ENCODE peak calls at places on chromosomes 2 and 18, in ten cellular contexts. I is GM12865, J is cardiac fibroblast, O is HFFc6, P is heart left ventricle, H is uterus, G is OCI-LY7, Z is K562, E is GM13977, C is type B pancreatic cell. A is an unnamed sample.

GRCh38 chr2:42337356-42337820 is 23.6 kb downstream of the COX7A2L start:
- DNase-seq in J (no peak), C (no peak), E (no peak), G (peak), H (no peak), P (no peak), I (no peak), Z (no peak), O (no peak), A (no peak)

GRCh38 chr2:190910341-190911136 is 29.9 kb downstream of the GLS start:
- DNase-seq in I (no peak), P (no peak), E (no peak), J (peak), H (no peak), Z (no peak), O (no peak), C (no peak), G (no peak), A (no peak)

GRCh38 chr2:159902722-159903121 is 104.7 kb upstream of the CD302 start:
- DNase-seq in Z (no peak), G (no peak), J (no peak), I (no peak), E (no peak), P (no peak), C (no peak), H (no peak), O (no peak), A (no peak)

GRCh38 chr2:215712219-215712849 is 276.5 kb upstream of the FN1 start:
- DNase-seq in H (no peak), Z (no peak), G (no peak), J (peak), I (no peak), C (no peak), E (no peak), O (no peak), P (no peak), A (no peak)

GRCh38 chr2:62972601-62973000 is 78.0 kb upstream of the OTX1 start:
- DNase-seq in P (no peak), C (no peak), J (no peak), H (no peak), E (no peak), G (no peak), Z (no peak), I (no peak), O (no peak), A (no peak)

GRCh38 chr2:70964596-70965386 is 13.6 kb upstream of the ANKRD53 start:
- DNase-seq in Z (peak), I (peak), J (peak), C (peak), H (peak), P (peak), O (peak), E (peak), G (peak), A (peak)

GRCh38 chr2:228086561-228086960 is 94.9 kb downstream of the SPHKAP start:
- DNase-seq in J (no peak), C (no peak), E (no peak), G (no peak), P (no peak), O (no peak), Z (no peak), I (no peak), H (no peak), A (no peak)

GRCh38 chr2:150803689-150804398 is 316.4 kb upstream of the RND3 start:
- DNase-seq in P (no peak), H (no peak), O (no peak), G (no peak), Z (no peak), J (no peak), I (no peak), E (no peak), C (no peak), A (no peak)

GRCh38 chr2:443754-444153 is 155.9 kb upstream of the ALKAL2 start:
- DNase-seq in I (no peak), P (no peak), H (no peak), E (no peak), O (no peak), Z (no peak), G (no peak), C (no peak), J (no peak), A (no peak)

GRCh38 chr2:75561566-75562512 is 1.1 kb upstream of the EVA1A start:
- DNase-seq in P (no peak), C (no peak), H (no peak), J (peak), Z (no peak), G (no peak), E (peak), I (no peak), O (peak), A (no peak)

GRCh38 chr2:204897561-204897960 is 352.3 kb downstream of the PARD3B start:
- DNase-seq in O (no peak), H (no peak), I (no peak), J (no peak), Z (no peak), E (no peak), P (no peak), G (no peak), C (no peak), A (no peak)

GRCh38 chr18:56565059-56565458 is 73.3 kb downstream of the TXNL1 start:
- DNase-seq in G (no peak), O (no peak), J (no peak), C (no peak), E (no peak), H (no peak), I (no peak), P (no peak), Z (no peak), A (no peak)

GRCh38 chr2:217868265-217868892 is 134.4 kb downstream of the TNS1 start:
- DNase-seq in P (no peak), J (no peak), Z (no peak), I (no peak), O (no peak), E (no peak), C (no peak), G (no peak), H (no peak), A (no peak)

GRCh38 chr2:201971516-201972228 is 62.0 kb upstream of the FZD7 start:
- DNase-seq in I (no peak), P (peak), O (no peak), C (no peak), Z (no peak), H (no peak), E (no peak), J (no peak), G (no peak), A (no peak)

GRCh38 chr2:25386662-25387478 is 45.1 kb upstream of the DNMT3A start:
- DNase-seq in I (no peak), C (no peak), G (no peak), P (no peak), Z (no peak), O (no peak), H (no peak), J (no peak), E (no peak), A (no peak)

GRCh38 chr2:208820289-208820688 is 413.7 kb downstream of the PTH2R start:
- DNase-seq in H (no peak), E (peak), C (no peak), G (peak), P (no peak), I (peak), Z (no peak), J (no peak), O (no peak), A (no peak)

GRCh38 chr18:75363446-75364225 is 63.9 kb downstream of the SMIM21 start:
- DNase-seq in Z (no peak), G (no peak), E (no peak), H (no peak), O (no peak), J (no peak), P (no peak), I (no peak), C (no peak), A (no peak)

GRCh38 chr2:226136739-226137138 is 662.9 kb downstream of the IRS1 start:
- DNase-seq in E (no peak), H (no peak), I (peak), P (no peak), O (no peak), G (no peak), C (no peak), Z (no peak), J (no peak), A (no peak)

GRCh38 chr2:168738057-168738456 is 64.4 kb upstream of the NOSTRIN start:
- DNase-seq in G (no peak), P (no peak), J (no peak), Z (no peak), C (no peak), O (no peak), E (no peak), H (no peak), I (no peak), A (no peak)

GRCh38 chr2:9739508-9739907 is 103.8 kb upstream of the TAF1B start:
- DNase-seq in I (peak), O (no peak), J (peak), E (no peak), P (peak), H (peak), G (no peak), Z (no peak), C (no peak), A (peak)

GRCh38 chr2:207296265-207296948 is 130.7 kb upstream of the KLF7 start:
- DNase-seq in I (no peak), J (peak), C (no peak), Z (no peak), H (no peak), E (no peak), O (no peak), P (peak), G (no peak), A (no peak)

GRCh38 chr2:18834341-18834740 is 245.0 kb upstream of the NT5C1B start:
- DNase-seq in I (no peak), H (no peak), P (no peak), C (no peak), Z (no peak), J (peak), E (no peak), G (no peak), O (peak), A (no peak)

GRCh38 chr18:77560334-77560970 is 310.8 kb downstream of the GALR1 start:
- DNase-seq in C (no peak), E (no peak), H (no peak), J (peak), G (no peak), Z (no peak), P (no peak), O (no peak), I (peak), A (peak)

GRCh38 chr18:6521804-6522418 is 107.2 kb upstream of the L3MBTL4 start:
- DNase-seq in P (no peak), E (peak), Z (peak), I (peak), H (no peak), O (no peak), C (no peak), G (peak), J (peak), A (peak)

GRCh38 chr2:198127627-198128026 is 323.2 kb downstream of the PLCL1 start:
- DNase-seq in G (peak), J (peak), C (no peak), O (peak), P (peak), I (peak), H (peak), E (peak), Z (peak), A (peak)

GRCh38 chr2:145749556-145749955 is 1229.6 kb upstream of the ZEB2 start:
- DNase-seq in E (no peak), I (no peak), Z (no peak), H (no peak), G (no peak), C (no peak), P (no peak), O (no peak), J (no peak), A (no peak)

GRCh38 chr2:85353876-85354285 is 447 bp downstream of the RETSAT start:
- DNase-seq in P (peak), C (no peak), H (peak), O (peak), J (peak), Z (peak), E (no peak), G (peak), I (peak), A (peak)

GRCh38 chr2:240398711-240399267 is 36.7 kb upstream of the GPC1 start:
- DNase-seq in E (no peak), C (peak), Z (no peak), I (no peak), P (peak), H (peak), G (no peak), O (no peak), J (no peak), A (no peak)

GRCh38 chr2:69576895-69577294 is 66.6 kb downstream of the AAK1 start:
- DNase-seq in G (no peak), O (no peak), E (no peak), C (no peak), J (no peak), Z (no peak), I (no peak), P (no peak), H (no peak), A (no peak)

GRCh38 chr2:148885988-148886387 is 11.0 kb downstream of the KIF5C start:
- DNase-seq in C (no peak), Z (no peak), O (no peak), G (no peak), E (no peak), H (no peak), J (no peak), P (no peak), I (no peak), A (no peak)

GRCh38 chr2:18132697-18133096 is 254.2 kb downstream of the KCNS3 start:
- DNase-seq in I (peak), G (no peak), Z (no peak), P (no peak), E (no peak), H (no peak), O (no peak), J (peak), C (no peak), A (no peak)

GRCh38 chr2:60517441-60517840 is 36.0 kb downstream of the BCL11A start:
- DNase-seq in O (no peak), J (no peak), I (no peak), G (no peak), C (no peak), P (no peak), H (no peak), Z (no peak), E (no peak), A (no peak)
- TF ChIP-seq CTCF in O (no peak), J (no peak), I (no peak), G (no peak), C (no peak), P (no peak), H (no peak), Z (no peak), E (no peak), A (no peak)

GRCh38 chr2:72153026-72153791 is 5.5 kb upstream of the CYP26B1 start:
- DNase-seq in G (no peak), O (no peak), Z (no peak), C (peak), J (no peak), H (peak), E (no peak), P (no peak), I (no peak), A (no peak)
- TF ChIP-seq CTCF in G (no peak), O (no peak), Z (no peak), C (no peak), J (no peak), H (no peak), E (no peak), P (no peak), I (no peak), A (no peak)

DNA sequence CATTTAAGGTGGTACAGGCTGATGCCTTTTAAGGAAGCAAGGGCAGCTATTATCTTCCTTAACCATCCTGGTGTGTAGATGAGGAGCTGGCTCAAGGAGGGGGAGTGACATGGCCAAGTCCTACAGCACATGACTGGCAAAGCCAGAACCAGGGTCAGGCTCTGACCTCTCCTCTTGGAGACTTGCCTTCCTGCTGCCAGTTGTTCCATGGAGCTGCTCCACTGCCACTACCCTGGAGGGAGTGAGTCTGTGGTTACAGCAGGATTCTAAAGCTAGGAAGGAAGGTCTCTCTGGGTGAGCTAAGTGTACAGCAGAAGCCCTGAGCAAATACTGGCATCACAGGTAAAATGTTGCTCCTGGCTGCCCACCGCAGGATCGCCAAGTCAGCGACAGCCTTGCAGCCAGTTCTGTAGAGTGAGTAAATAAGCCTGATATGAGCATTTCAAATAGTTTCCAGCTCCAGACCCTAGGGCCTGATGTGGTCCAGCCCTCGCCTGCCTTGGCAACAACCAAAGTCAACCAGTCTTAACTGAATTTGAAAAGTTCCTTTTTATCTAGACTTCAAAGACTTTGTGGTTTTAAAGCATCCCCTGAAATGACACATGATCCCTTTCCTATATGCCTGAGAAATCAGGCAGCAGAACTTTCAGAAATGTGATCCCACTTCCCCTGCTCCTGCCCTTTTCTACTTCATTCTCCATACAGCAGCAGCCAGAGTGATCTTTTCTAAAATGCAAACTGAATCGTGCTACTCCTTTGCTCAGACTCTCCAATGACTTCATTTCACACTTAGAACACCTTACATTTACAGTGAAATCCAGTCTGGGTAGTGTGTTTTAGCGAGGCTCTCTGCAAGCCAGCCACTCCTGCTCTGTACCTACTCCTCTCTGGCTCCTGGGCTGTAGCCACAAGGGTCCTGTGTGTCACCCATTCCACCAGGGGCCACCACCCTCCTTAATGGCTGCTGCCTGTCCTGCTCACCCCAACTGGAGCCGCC is 114.3 kb downstream of the MGAT5 start:
- DNase-seq in P (no peak), I (no peak), E (no peak), Z (no peak), H (no peak), O (no peak), G (peak), J (no peak), C (no peak), A (no peak)
- TF ChIP-seq CTCF in P (no peak), I (no peak), E (no peak), Z (no peak), H (no peak), O (no peak), G (no peak), J (no peak), C (no peak), A (no peak)

GRCh38 chr18:25737710-25738251 is 352.6 kb downstream of the SS18 start:
- DNase-seq in J (peak), I (no peak), C (no peak), Z (no peak), E (no peak), H (no peak), P (no peak), G (no peak), O (peak), A (no peak)

GRCh38 chr18:25743661-25744151 is 346.7 kb downstream of the SS18 start:
- DNase-seq in P (no peak), I (no peak), E (no peak), O (no peak), H (no peak), Z (no peak), J (no peak), C (no peak), G (no peak), A (no peak)

GRCh38 chr18:25736516-25736915 is 353.9 kb downstream of the SS18 start:
- DNase-seq in I (no peak), J (no peak), C (no peak), P (no peak), E (no peak), Z (no peak), H (no peak), G (no peak), O (no peak), A (no peak)

GRCh38 chr18:25735447-25735846 is 355.0 kb downstream of the SS18 start:
- DNase-seq in G (no peak), Z (no peak), P (no peak), E (no peak), O (no peak), H (no peak), I (no peak), J (no peak), C (no peak), A (no peak)

GRCh38 chr18:25739356-25739755 is 351.1 kb downstream of the SS18 start:
- DNase-seq in C (no peak), Z (no peak), E (no peak), I (no peak), G (no peak), H (no peak), J (no peak), O (no peak), P (no peak), A (no peak)
- TF ChIP-seq CTCF in C (no peak), Z (no peak), E (no peak), I (no peak), G (no peak), H (no peak), J (no peak), O (no peak), P (no peak), A (no peak)

GRCh38 chr18:58490238-58490637 is 138.7 kb downstream of the ALPK2 start:
- DNase-seq in Z (no peak), O (no peak), P (no peak), J (no peak), C (no peak), E (no peak), I (no peak), H (no peak), G (no peak), A (no peak)

GRCh38 chr18:58491113-58491696 is 137.7 kb downstream of the ALPK2 start:
- DNase-seq in E (no peak), O (no peak), Z (no peak), C (no peak), I (no peak), H (no peak), P (no peak), G (no peak), J (no peak), A (no peak)

GRCh38 chr18:58481321-58482180 is 147.3 kb downstream of the ALPK2 start:
- DNase-seq in H (no peak), I (no peak), C (no peak), Z (no peak), J (no peak), G (no peak), P (no peak), E (no peak), O (no peak), A (no peak)

DNA sequence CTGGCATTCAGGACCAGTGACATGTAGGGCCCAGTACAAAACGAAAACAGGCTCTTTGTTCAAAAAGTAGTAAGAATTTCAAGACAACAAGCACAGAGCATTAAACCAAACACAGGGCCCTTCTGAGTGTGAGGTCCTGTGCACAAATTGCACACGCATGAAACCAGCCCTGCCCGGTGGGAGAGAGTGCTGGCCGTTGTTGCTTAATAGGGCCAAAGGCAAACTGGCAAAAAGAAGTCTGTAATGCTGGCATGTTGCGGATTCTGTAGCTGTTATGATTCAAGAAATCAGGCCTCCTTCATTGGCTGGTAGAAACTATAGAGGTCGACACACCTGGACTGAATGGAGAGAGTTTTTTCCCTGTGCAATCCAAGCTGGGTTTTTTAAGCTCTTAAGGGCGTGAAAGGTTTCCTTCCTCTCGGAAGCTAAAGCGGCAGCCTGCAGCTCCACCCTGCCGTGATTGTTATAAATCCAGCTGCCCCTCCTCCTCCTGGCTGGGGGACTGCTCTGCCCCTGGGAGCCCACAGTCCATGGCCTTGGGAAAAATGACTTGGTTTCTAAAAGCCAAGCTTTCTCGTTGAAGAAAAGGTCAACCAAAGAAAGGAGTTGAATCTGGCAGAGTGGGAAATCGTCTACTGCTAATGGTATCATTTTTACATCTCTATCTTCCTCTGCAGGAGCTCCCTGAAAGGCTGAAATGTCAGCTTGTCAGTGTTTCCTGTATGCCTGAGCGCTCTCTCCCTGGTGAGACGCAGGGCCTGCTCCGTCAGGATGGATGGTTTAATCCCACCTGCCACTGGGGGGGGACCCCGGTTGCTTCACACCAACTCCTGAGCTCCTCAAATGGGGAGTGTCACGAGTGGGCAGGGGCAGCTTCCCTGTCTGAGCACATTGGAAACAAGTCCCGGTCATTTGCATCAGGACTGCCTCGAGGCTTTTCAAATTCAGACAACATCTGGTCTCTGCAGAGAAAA is 143.6 kb downstream of the ALPK2 start:
- DNase-seq in G (no peak), I (no peak), H (no peak), O (no peak), Z (no peak), J (no peak), P (no peak), C (no peak), E (no peak), A (no peak)
- TF ChIP-seq CTCF in G (no peak), I (no peak), H (no peak), O (no peak), Z (no peak), J (no peak), P (peak), C (no peak), E (no peak), A (no peak)

GRCh38 chr2:45859682-45860081 is 208.2 kb downstream of the PRKCE start:
- DNase-seq in J (no peak), H (no peak), I (no peak), G (no peak), Z (no peak), E (no peak), O (no peak), P (no peak), C (no peak), A (no peak)
- TF ChIP-seq CTCF in J (no peak), H (no peak), I (no peak), G (no peak), Z (no peak), E (no peak), O (no peak), P (no peak), C (no peak), A (no peak)